ENCODE peak calls at places on chromosomes 16 and 17, in five cellular contexts. W is Panc1, E is AG09319, A is MM.1S, O is heart right ventricle. V is an unnamed sample.

GRCh38 chr16:29899516-29900101 is at the start of gene SEZ6L2:
- DNase-seq in W (peak; percentile 76), O (peak; percentile 81), A (no peak), E (peak; percentile 77), V (no peak)

GRCh38 chr17:72372185-72372584 is 251.4 kb downstream of the SOX9 start:
- DNase-seq in A (no peak), E (no peak), O (no peak), W (no peak), V (no peak)

GRCh38 chr16:50627419-50627818 is 53.7 kb downstream of the SNX20 start:
- DNase-seq in A (no peak), O (peak; percentile 39), E (no peak), W (no peak), V (peak; percentile 59)

GRCh38 chr16:28105954-28106353 is 42.4 kb upstream of the GSG1L start:
- DNase-seq in O (no peak), W (no peak), A (no peak), E (no peak), V (no peak)

GRCh38 chr17:75319818-75320691 is 30.8 kb upstream of the SLC25A19 start:
- DNase-seq in O (no peak), A (no peak), E (no peak), W (no peak), V (peak; percentile 75)

GRCh38 chr17:17516941-17517720 is 20.9 kb upstream of the RASD1 start:
- DNase-seq in E (no peak), A (no peak), W (no peak), O (no peak), V (no peak)

GRCh38 chr17:50147841-50148225 is 2.6 kb downstream of the PPP1R9B start:
- DNase-seq in A (no peak), E (no peak), O (no peak), W (no peak), V (no peak)

GRCh38 chr16:56470666-56471065 is 19.3 kb downstream of the OGFOD1 start:
- DNase-seq in E (no peak), W (no peak), O (no peak), A (no peak), V (no peak)

GRCh38 chr17:34154916-34155730 is 100.0 kb upstream of the CCL2 start:
- DNase-seq in O (no peak), A (no peak), E (no peak), W (no peak), V (no peak)

GRCh38 chr17:57088298-57088697 is 3.3 kb downstream of the AKAP1 start:
- DNase-seq in O (no peak), W (no peak), E (no peak), A (no peak), V (no peak)

GRCh38 chr17:57086069-57086930 is 1.3 kb downstream of the AKAP1 start:
- DNase-seq in A (peak; percentile 30), E (no peak), O (peak; percentile 43), W (no peak), V (peak; percentile 26)

GRCh38 chr17:57085448-57086068 is 512 bp downstream of the AKAP1 start:
- DNase-seq in O (peak; percentile 72), A (peak; percentile 53), W (no peak), E (no peak), V (peak; percentile 73)

GRCh38 chr17:57084361-57084801 is 665 bp upstream of the AKAP1 start:
- DNase-seq in E (no peak), A (no peak), W (peak; percentile 67), O (no peak), V (no peak)

GRCh38 chr17:57084802-57085447 is at the start of gene AKAP1:
- DNase-seq in W (peak; percentile 64), A (peak; percentile 98), E (peak; percentile 86), O (peak; percentile 97), V (peak; percentile 99)
- TF ChIP-seq CTCF in W (peak; percentile 63), A (peak; percentile 10), E (no peak), O (peak; percentile 49), V (peak; percentile 53)

GRCh38 chr16:68786685-68787418 is 49.8 kb downstream of the CDH1 start:
- DNase-seq in A (no peak), E (no peak), W (no peak), O (no peak), V (no peak)

GRCh38 chr16:68785715-68786114 is 48.6 kb downstream of the CDH1 start:
- DNase-seq in W (no peak), E (no peak), O (no peak), A (no peak), V (no peak)

GRCh38 chr16:68792465-68793324 is 50.6 kb upstream of the TANGO6 start:
- DNase-seq in O (no peak), W (no peak), A (no peak), E (no peak), V (no peak)

GRCh38 chr16:68790944-68791343 is 52.4 kb upstream of the TANGO6 start:
- DNase-seq in O (no peak), W (no peak), A (no peak), E (no peak), V (no peak)

GRCh38 chr16:68790130-68790761 is 53.1 kb upstream of the TANGO6 start:
- DNase-seq in O (no peak), A (no peak), E (peak; percentile 35), W (no peak), V (no peak)
- TF ChIP-seq CTCF in O (no peak), A (no peak), E (no peak), W (no peak), V (no peak)

GRCh38 chr16:7317982-7318381 is 14.7 kb upstream of the RBFOX1 start:
- DNase-seq in W (no peak), A (no peak), O (no peak), E (no peak), V (no peak)

GRCh38 chr16:7318661-7319060 is 14.0 kb upstream of the RBFOX1 start:
- DNase-seq in O (no peak), W (no peak), A (no peak), E (no peak), V (no peak)

GRCh38 chr16:7315813-7316212 is 16.8 kb upstream of the RBFOX1 start:
- DNase-seq in E (no peak), A (no peak), O (no peak), W (no peak), V (no peak)

GRCh38 chr16:7316266-7316888 is 16.3 kb upstream of the RBFOX1 start:
- DNase-seq in E (no peak), W (no peak), O (no peak), A (no peak), V (no peak)

DNA sequence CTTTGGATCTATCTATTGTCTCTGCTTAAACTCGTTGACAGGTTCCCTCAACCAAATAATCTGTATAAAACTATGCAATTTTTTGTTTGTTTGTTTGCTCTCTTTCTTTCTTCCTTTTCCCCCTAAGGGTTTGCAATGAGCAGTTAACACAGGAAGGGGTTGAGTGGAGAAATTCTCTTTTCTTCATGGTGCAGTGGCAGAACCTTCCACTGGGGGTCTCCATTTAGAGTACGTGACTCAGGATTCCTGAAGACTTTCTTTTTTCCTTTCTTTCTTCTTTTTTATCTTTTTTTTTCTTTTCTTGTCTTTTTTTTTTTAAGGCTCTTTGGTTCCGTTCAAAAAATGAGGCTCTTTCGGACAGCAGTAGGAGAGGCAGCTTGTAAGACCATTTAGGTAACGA is 19.5 kb upstream of the RBFOX1 start:
- DNase-seq in A (no peak), W (no peak), O (no peak), E (no peak), V (no peak)
- TF ChIP-seq CTCF in A (no peak), W (peak; percentile 61), O (no peak), E (no peak), V (no peak)

DNA sequence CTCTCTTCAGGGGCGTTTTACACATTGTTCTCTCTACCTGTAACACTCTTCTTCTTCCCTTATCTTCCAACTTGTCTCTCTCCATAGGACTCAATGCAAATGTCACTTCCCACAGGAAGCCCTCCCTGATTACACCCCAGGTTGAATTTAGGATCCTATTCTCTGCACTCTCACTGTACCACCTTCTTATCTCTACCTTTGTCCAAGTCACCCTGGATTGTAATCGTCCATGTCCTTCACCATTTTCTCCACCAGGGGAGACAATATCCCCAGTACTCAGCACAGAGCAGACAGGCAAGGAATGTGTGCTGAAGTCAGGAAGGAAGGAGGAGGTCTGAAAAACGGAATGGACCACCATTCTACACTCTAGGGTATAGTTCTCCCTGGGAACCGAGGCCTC is 14.1 kb downstream of the C16orf82 start:
- DNase-seq in A (no peak), E (no peak), W (no peak), O (no peak), V (no peak)
- TF ChIP-seq CTCF in A (no peak), E (peak; percentile 32), W (peak; percentile 68), O (no peak), V (peak; percentile 14)

DNA sequence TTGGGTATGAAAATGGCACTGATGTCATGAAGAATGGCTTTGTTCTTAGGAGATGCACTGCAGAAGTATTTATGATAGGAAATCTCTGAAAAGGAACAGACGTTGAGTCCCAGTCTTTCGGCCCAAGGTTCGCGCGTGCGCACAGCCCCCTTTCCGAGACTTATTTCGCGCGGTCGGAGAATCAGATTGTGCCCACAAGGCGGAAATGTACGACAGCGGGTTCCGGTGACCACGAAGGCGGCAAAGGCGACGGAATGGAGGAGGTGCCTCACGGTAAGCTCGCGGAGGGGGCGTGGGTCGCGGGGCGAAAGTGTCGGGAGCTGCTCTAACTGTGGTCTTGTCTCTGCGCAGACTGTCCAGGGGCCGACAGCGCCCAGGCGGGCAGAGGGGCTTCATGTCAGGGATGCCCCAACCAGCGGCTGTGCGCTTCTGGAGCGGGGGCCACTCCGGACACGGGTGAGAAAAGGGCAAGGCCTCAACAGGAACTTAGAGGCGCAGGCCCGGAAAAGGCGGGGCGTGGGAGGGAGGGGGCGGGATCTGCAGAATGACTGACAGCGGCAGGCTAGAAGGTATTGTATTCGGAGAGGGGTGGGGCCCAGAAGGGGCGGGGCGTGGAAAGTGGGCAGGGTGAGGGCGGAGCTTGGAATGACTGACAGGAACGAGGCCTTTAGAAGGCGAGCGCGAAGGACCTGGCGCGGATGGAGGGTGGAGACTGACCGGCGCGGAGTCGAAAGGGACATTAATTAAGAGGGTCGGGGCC is at the start of gene NUBP1:
- DNase-seq in W (peak; percentile 95), A (peak; percentile 97), O (peak; percentile 100), E (peak; percentile 97), V (peak; percentile 97)
- TF ChIP-seq CTCF in W (no peak), A (no peak), O (no peak), E (no peak), V (no peak)

DNA sequence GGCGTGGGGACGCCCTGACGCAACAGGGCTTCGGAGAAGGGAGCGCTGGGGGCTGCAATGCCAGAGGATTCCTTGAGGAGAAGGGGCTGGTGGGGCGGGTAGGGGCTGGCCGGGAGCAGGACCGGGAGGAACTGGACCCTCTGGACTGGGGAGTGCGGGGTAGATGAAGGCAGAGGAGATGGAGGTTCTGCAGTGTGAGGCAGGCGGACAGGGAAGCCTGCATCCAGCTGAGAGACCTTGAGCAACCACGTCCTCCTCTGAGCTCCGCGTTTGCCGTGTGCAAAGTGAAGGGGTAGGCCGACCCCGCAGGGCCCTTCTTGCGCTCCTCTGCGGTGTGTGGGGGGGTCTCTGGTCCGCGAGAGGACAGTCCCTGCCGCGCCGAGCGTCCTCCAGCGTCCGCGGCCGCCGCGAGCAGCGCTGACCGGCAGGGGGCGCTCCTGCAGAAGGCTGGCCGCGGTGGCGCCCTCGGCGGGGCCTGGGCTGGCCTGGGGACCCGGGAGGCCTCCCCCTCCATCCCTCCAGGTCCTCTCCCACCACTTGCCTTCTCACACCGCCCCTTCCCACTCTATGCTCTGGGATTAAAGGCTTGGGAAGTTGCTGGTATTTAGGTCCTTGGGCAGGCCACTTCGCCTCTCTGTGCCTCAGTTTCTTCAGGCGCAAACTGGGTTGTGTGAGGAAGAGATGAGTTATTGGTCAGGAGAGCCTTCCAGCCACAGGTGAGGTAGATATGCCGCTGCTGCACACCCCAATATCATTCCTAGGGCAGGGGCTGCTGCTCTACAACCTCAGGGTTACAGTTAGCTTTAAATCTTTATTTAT is 9.6 kb upstream of the WNT9B start:
- DNase-seq in A (no peak), W (no peak), O (no peak), E (no peak), V (no peak)
- TF ChIP-seq CTCF in A (peak; percentile 56), W (peak; percentile 94), O (peak; percentile 65), E (peak; percentile 41), V (peak; percentile 51)

GRCh38 chr16:31265329-31266245 is 5.8 kb downstream of the ITGAM start:
- DNase-seq in W (no peak), E (no peak), A (peak; percentile 68), O (no peak), V (peak; percentile 87)
- TF ChIP-seq CTCF in W (no peak), E (no peak), A (peak; percentile 11), O (no peak), V (no peak)

V was measured in GM10248.